ENCODE peak calls at places on chromosome 6, in eight cellular contexts. One of them, this sample, is unnamed.

GRCh38 chr6:132598473-132598872 is 8.9 kb upstream of the TAAR5 start:
- DNase-seq in CD8-positive, alpha-beta T cell: no peak
- DNase-seq in psoas muscle: no peak
- DNase-seq in ovary: no peak
- DNase-seq in foreskin fibroblast: no peak
- DNase-seq in choroid plexus epithelial cell: no peak
- DNase-seq in heart left ventricle: no peak
- DNase-seq in A549: peak
- DNase-seq in this sample: no peak

GRCh38 chr6:25579484-25579883 is 72.5 kb upstream of the SCGN start:
- DNase-seq in CD8-positive, alpha-beta T cell: no peak
- DNase-seq in psoas muscle: no peak
- DNase-seq in ovary: no peak
- DNase-seq in foreskin fibroblast: no peak
- DNase-seq in choroid plexus epithelial cell: no peak
- DNase-seq in heart left ventricle: no peak
- DNase-seq in A549: no peak
- DNase-seq in this sample: no peak

GRCh38 chr6:127907960-127908640 is 7.2 kb upstream of the THEMIS start:
- DNase-seq in CD8-positive, alpha-beta T cell: no peak
- DNase-seq in psoas muscle: no peak
- DNase-seq in ovary: no peak
- DNase-seq in foreskin fibroblast: no peak
- DNase-seq in choroid plexus epithelial cell: no peak
- DNase-seq in heart left ventricle: no peak
- DNase-seq in A549: no peak
- DNase-seq in this sample: no peak

GRCh38 chr6:143976834-143977354 is 31.2 kb downstream of the PLAGL1 start:
- DNase-seq in CD8-positive, alpha-beta T cell: no peak
- DNase-seq in psoas muscle: no peak
- DNase-seq in ovary: no peak
- DNase-seq in foreskin fibroblast: no peak
- DNase-seq in choroid plexus epithelial cell: no peak
- DNase-seq in heart left ventricle: no peak
- DNase-seq in A549: no peak
- DNase-seq in this sample: no peak

GRCh38 chr6:10205120-10205519 is 209.8 kb downstream of the TFAP2A start:
- DNase-seq in CD8-positive, alpha-beta T cell: no peak
- DNase-seq in psoas muscle: no peak
- DNase-seq in ovary: no peak
- DNase-seq in foreskin fibroblast: no peak
- DNase-seq in choroid plexus epithelial cell: no peak
- DNase-seq in heart left ventricle: no peak
- DNase-seq in A549: no peak
- DNase-seq in this sample: no peak

GRCh38 chr6:159074866-159075265 is 30.1 kb upstream of the TAGAP start:
- DNase-seq in CD8-positive, alpha-beta T cell: no peak
- DNase-seq in psoas muscle: no peak
- DNase-seq in ovary: no peak
- DNase-seq in foreskin fibroblast: no peak
- DNase-seq in choroid plexus epithelial cell: no peak
- DNase-seq in heart left ventricle: no peak
- DNase-seq in A549: no peak
- DNase-seq in this sample: no peak

GRCh38 chr6:127937102-127937501 is 36.2 kb upstream of the THEMIS start:
- DNase-seq in CD8-positive, alpha-beta T cell: no peak
- DNase-seq in psoas muscle: no peak
- DNase-seq in ovary: no peak
- DNase-seq in foreskin fibroblast: no peak
- DNase-seq in choroid plexus epithelial cell: peak
- DNase-seq in heart left ventricle: no peak
- DNase-seq in A549: no peak
- DNase-seq in this sample: peak

GRCh38 chr6:118770112-118770788 is 118.9 kb upstream of the CEP85L start:
- DNase-seq in CD8-positive, alpha-beta T cell: no peak
- DNase-seq in psoas muscle: no peak
- DNase-seq in ovary: no peak
- DNase-seq in foreskin fibroblast: no peak
- DNase-seq in choroid plexus epithelial cell: no peak
- DNase-seq in heart left ventricle: no peak
- DNase-seq in A549: no peak
- DNase-seq in this sample: no peak

GRCh38 chr6:66103954-66104353 is 396.9 kb upstream of the EYS start:
- DNase-seq in CD8-positive, alpha-beta T cell: no peak
- DNase-seq in psoas muscle: no peak
- DNase-seq in ovary: no peak
- DNase-seq in foreskin fibroblast: no peak
- DNase-seq in choroid plexus epithelial cell: peak
- DNase-seq in heart left ventricle: no peak
- DNase-seq in A549: no peak
- DNase-seq in this sample: no peak

GRCh38 chr6:99426454-99426762 is 1.3 kb upstream of the PNISR start:
- DNase-seq in CD8-positive, alpha-beta T cell: no peak
- DNase-seq in psoas muscle: no peak
- DNase-seq in ovary: no peak
- DNase-seq in foreskin fibroblast: no peak
- DNase-seq in choroid plexus epithelial cell: no peak
- DNase-seq in heart left ventricle: no peak
- DNase-seq in A549: no peak
- DNase-seq in this sample: no peak

GRCh38 chr6:41445268-41445667 is 100.9 kb upstream of the FOXP4 start:
- DNase-seq in CD8-positive, alpha-beta T cell: no peak
- DNase-seq in psoas muscle: no peak
- DNase-seq in ovary: peak
- DNase-seq in foreskin fibroblast: no peak
- DNase-seq in choroid plexus epithelial cell: no peak
- DNase-seq in heart left ventricle: no peak
- DNase-seq in A549: no peak
- DNase-seq in this sample: no peak

GRCh38 chr6:41441598-41442205 is 104.5 kb upstream of the FOXP4 start:
- DNase-seq in CD8-positive, alpha-beta T cell: no peak
- DNase-seq in psoas muscle: no peak
- DNase-seq in ovary: no peak
- DNase-seq in foreskin fibroblast: no peak
- DNase-seq in choroid plexus epithelial cell: no peak
- DNase-seq in heart left ventricle: no peak
- DNase-seq in A549: no peak
- DNase-seq in this sample: no peak

GRCh38 chr6:41443616-41444525 is 102.3 kb upstream of the FOXP4 start:
- DNase-seq in CD8-positive, alpha-beta T cell: no peak
- DNase-seq in psoas muscle: peak
- DNase-seq in ovary: peak
- DNase-seq in foreskin fibroblast: no peak
- DNase-seq in choroid plexus epithelial cell: peak
- DNase-seq in heart left ventricle: peak
- DNase-seq in A549: no peak
- DNase-seq in this sample: peak

GRCh38 chr6:41440958-41441357 is 105.2 kb upstream of the FOXP4 start:
- DNase-seq in CD8-positive, alpha-beta T cell: no peak
- DNase-seq in psoas muscle: no peak
- DNase-seq in ovary: no peak
- DNase-seq in foreskin fibroblast: no peak
- DNase-seq in choroid plexus epithelial cell: no peak
- DNase-seq in heart left ventricle: no peak
- DNase-seq in A549: no peak
- DNase-seq in this sample: no peak

DNA sequence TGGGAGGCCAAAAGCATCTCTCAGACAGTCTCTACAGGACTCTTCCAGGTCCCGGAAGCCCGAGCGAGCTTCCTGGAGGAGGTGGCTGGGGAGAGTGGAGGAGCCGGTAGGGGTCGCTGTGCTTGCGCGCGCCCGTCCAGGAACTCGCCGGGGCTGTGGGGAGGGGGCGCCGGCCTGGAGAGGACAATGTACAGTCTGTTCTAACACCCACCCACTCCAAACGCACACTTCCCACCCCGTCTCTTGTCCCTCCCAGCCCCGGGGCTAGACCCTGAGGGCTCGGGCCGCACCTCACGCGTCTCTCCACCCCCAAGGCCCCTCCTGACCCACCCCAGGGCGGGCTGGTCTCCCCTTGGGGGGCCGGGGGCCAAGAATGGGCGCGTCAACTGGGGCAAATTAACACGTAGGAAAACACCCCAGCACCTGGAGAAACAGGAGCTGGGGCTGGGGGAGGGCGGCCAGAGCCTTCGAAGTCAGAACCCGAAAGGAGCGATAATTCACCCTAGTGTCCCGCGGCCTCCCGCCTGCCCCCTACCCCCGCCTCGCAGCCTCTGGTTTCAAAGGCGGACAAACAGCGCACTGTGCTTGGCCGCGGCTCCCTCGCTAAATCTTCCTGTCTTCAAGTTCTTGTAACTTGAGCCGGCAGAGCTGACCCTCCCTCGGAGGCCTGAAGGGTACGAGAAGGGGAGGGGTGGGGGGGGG is 103.2 kb upstream of the FOXP4 start:
- DNase-seq in CD8-positive, alpha-beta T cell: no peak
- DNase-seq in psoas muscle: peak
- DNase-seq in ovary: peak
- DNase-seq in foreskin fibroblast: no peak
- DNase-seq in choroid plexus epithelial cell: peak
- DNase-seq in heart left ventricle: no peak
- DNase-seq in A549: no peak
- DNase-seq in this sample: peak
- TF ChIP-seq CTCF in CD8-positive, alpha-beta T cell: peak
- TF ChIP-seq CTCF in psoas muscle: peak
- TF ChIP-seq CTCF in ovary: no peak
- TF ChIP-seq CTCF in foreskin fibroblast: peak
- TF ChIP-seq CTCF in choroid plexus epithelial cell: peak
- TF ChIP-seq CTCF in heart left ventricle: no peak
- TF ChIP-seq CTCF in A549: no peak
- TF ChIP-seq CTCF in this sample: peak

GRCh38 chr6:44271406-44271723 is 1.1 kb downstream of the TMEM151B start:
- DNase-seq in CD8-positive, alpha-beta T cell: no peak
- DNase-seq in psoas muscle: peak
- DNase-seq in ovary: no peak
- DNase-seq in foreskin fibroblast: no peak
- DNase-seq in choroid plexus epithelial cell: no peak
- DNase-seq in heart left ventricle: no peak
- DNase-seq in A549: no peak
- DNase-seq in this sample: no peak
- H3K4me3 ChIP-seq in CD8-positive, alpha-beta T cell: peak
- H3K4me3 ChIP-seq in psoas muscle: no peak
- H3K4me3 ChIP-seq in ovary: no peak
- H3K4me3 ChIP-seq in foreskin fibroblast: no peak
- H3K4me3 ChIP-seq in choroid plexus epithelial cell: no peak
- H3K4me3 ChIP-seq in heart left ventricle: no peak
- H3K4me3 ChIP-seq in A549: no peak
- H3K4me3 ChIP-seq in this sample: no peak

GRCh38 chr6:105259912-105260889 is 80.4 kb upstream of the POPDC3 start:
- DNase-seq in CD8-positive, alpha-beta T cell: no peak
- DNase-seq in psoas muscle: no peak
- DNase-seq in ovary: no peak
- DNase-seq in foreskin fibroblast: no peak
- DNase-seq in choroid plexus epithelial cell: peak
- DNase-seq in heart left ventricle: peak
- DNase-seq in A549: no peak
- DNase-seq in this sample: no peak

GRCh38 chr6:105253787-105254186 is 74.0 kb upstream of the POPDC3 start:
- DNase-seq in CD8-positive, alpha-beta T cell: no peak
- DNase-seq in psoas muscle: no peak
- DNase-seq in ovary: no peak
- DNase-seq in foreskin fibroblast: no peak
- DNase-seq in choroid plexus epithelial cell: no peak
- DNase-seq in heart left ventricle: no peak
- DNase-seq in A549: no peak
- DNase-seq in this sample: no peak

GRCh38 chr6:105251689-105252088 is 71.9 kb upstream of the POPDC3 start:
- DNase-seq in CD8-positive, alpha-beta T cell: no peak
- DNase-seq in psoas muscle: no peak
- DNase-seq in ovary: no peak
- DNase-seq in foreskin fibroblast: no peak
- DNase-seq in choroid plexus epithelial cell: no peak
- DNase-seq in heart left ventricle: no peak
- DNase-seq in A549: no peak
- DNase-seq in this sample: no peak

GRCh38 chr6:105258816-105259215 is 79.0 kb upstream of the POPDC3 start:
- DNase-seq in CD8-positive, alpha-beta T cell: no peak
- DNase-seq in psoas muscle: no peak
- DNase-seq in ovary: no peak
- DNase-seq in foreskin fibroblast: no peak
- DNase-seq in choroid plexus epithelial cell: no peak
- DNase-seq in heart left ventricle: no peak
- DNase-seq in A549: no peak
- DNase-seq in this sample: no peak

DNA sequence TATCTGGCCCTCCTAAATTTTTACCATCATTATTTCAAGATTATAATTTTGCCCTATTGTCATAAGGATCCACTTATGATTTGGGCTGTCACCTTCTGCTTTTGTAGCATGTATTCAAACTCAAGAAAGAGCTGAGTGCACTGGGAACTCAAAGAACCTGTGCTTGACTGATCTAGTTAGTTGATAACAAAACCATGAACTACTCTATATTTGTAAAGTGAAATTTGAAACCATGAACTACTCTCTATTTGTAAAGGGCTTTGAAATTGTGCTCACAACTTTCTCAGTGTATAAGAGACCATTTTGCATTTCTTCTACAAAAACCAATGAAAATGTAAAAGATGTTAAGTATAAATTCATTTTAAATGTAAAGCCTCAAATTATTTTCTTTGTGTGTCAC is 77.5 kb upstream of the POPDC3 start:
- DNase-seq in CD8-positive, alpha-beta T cell: no peak
- DNase-seq in psoas muscle: no peak
- DNase-seq in ovary: no peak
- DNase-seq in foreskin fibroblast: no peak
- DNase-seq in choroid plexus epithelial cell: peak
- DNase-seq in heart left ventricle: no peak
- DNase-seq in A549: no peak
- DNase-seq in this sample: no peak
- TF ChIP-seq CTCF in CD8-positive, alpha-beta T cell: no peak
- TF ChIP-seq CTCF in psoas muscle: no peak
- TF ChIP-seq CTCF in ovary: no peak
- TF ChIP-seq CTCF in foreskin fibroblast: no peak
- TF ChIP-seq CTCF in choroid plexus epithelial cell: no peak
- TF ChIP-seq CTCF in heart left ventricle: no peak
- TF ChIP-seq CTCF in A549: no peak
- TF ChIP-seq CTCF in this sample: no peak

DNA sequence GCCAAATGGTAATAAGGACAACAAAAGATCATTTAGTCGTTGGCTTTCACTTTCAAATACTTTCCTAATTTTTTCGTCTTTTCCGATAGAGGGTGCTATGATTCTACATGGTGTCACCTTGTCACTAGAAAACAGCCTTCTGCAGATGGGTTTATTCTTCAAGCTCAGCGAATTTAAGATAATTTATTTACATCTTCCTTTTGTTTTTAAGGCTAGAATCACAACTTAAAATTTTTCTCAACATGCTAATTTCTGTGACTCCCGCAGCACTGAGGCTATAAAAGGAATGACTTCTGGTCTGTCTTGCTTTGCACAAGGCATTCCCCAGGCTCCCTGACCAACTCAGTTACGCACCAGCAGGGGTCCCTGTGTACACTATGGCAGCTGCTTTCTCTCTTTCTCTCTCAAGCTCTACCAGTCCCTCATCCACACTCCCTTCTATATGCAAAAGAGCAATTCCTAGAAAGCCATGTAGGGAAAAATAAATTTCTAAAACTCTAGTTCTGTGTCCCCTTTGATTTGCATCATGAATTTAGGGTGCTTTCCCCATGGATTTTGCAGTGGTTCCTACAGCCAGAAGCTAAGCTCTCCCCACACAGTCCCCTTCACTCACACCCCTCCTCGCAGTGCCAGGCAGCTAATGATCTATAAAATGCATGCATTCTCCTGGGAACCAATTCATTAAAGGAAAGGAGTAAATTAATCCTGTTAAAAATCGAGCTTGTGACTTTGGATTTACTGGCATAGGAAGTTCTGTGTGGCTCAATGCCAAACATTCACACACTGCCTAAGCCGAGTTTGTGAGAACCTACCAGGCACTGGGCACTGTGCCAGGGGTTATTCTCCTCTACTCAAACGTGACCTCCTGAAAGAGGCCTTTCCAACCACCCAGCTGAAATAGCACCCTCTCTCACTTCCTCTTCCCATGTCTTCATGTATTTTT is 74.5 kb downstream of the DCDC2 start:
- DNase-seq in CD8-positive, alpha-beta T cell: peak
- DNase-seq in psoas muscle: peak
- DNase-seq in ovary: peak
- DNase-seq in foreskin fibroblast: peak
- DNase-seq in choroid plexus epithelial cell: peak
- DNase-seq in heart left ventricle: peak
- DNase-seq in A549: peak
- DNase-seq in this sample: peak
- H3K4me3 ChIP-seq in CD8-positive, alpha-beta T cell: no peak
- H3K4me3 ChIP-seq in psoas muscle: peak
- H3K4me3 ChIP-seq in ovary: no peak
- H3K4me3 ChIP-seq in foreskin fibroblast: no peak
- H3K4me3 ChIP-seq in choroid plexus epithelial cell: no peak
- H3K4me3 ChIP-seq in heart left ventricle: no peak
- H3K4me3 ChIP-seq in A549: no peak
- H3K4me3 ChIP-seq in this sample: no peak